ENCODE peak calls at places on chromosome 5, in six cellular contexts. One of them, this sample, is unnamed.

GRCh38 chr5:174518512-174518911 is 205.9 kb upstream of the MSX2 start:
- DNase-seq in activated naive CD4-positive, alpha-beta T cell treated with anti-CD3 and anti-CD28 coated beads for 36 hours: no peak
- DNase-seq in activated T-cell treated with anti-CD3 and anti-CD28 coated beads, Interleukin-2, amount 50 U/mL, for 72 hours: no peak
- DNase-seq in choroid plexus epithelial cell: no peak
- DNase-seq in stimulated activated CD4-positive, alpha-beta T cell treated with anti-CD3 and anti-CD28 coated beads, Interleukin-2, amount 100 ng/mL, for 48 hours: no peak
- DNase-seq in effector memory CD8-positive, alpha-beta T cell: no peak
- DNase-seq in this sample: no peak

GRCh38 chr5:128397878-128398277 is 140.2 kb downstream of the FBN2 start:
- DNase-seq in effector memory CD8-positive, alpha-beta T cell: no peak
- DNase-seq in stimulated activated CD4-positive, alpha-beta T cell treated with anti-CD3 and anti-CD28 coated beads, Interleukin-2, amount 100 ng/mL, for 48 hours: no peak
- DNase-seq in activated T-cell treated with anti-CD3 and anti-CD28 coated beads, Interleukin-2, amount 50 U/mL, for 72 hours: no peak
- DNase-seq in activated naive CD4-positive, alpha-beta T cell treated with anti-CD3 and anti-CD28 coated beads for 36 hours: no peak
- DNase-seq in choroid plexus epithelial cell: no peak
- DNase-seq in this sample: no peak

GRCh38 chr5:59588922-59589321 is 304.6 kb downstream of the PDE4D start:
- DNase-seq in effector memory CD8-positive, alpha-beta T cell: no peak
- DNase-seq in stimulated activated CD4-positive, alpha-beta T cell treated with anti-CD3 and anti-CD28 coated beads, Interleukin-2, amount 100 ng/mL, for 48 hours: no peak
- DNase-seq in activated naive CD4-positive, alpha-beta T cell treated with anti-CD3 and anti-CD28 coated beads for 36 hours: no peak
- DNase-seq in activated T-cell treated with anti-CD3 and anti-CD28 coated beads, Interleukin-2, amount 50 U/mL, for 72 hours: no peak
- DNase-seq in choroid plexus epithelial cell: peak
- DNase-seq in this sample: no peak

GRCh38 chr5:87949665-87950640 is 318.7 kb downstream of the TMEM161B start:
- DNase-seq in activated naive CD4-positive, alpha-beta T cell treated with anti-CD3 and anti-CD28 coated beads for 36 hours: no peak
- DNase-seq in activated T-cell treated with anti-CD3 and anti-CD28 coated beads, Interleukin-2, amount 50 U/mL, for 72 hours: no peak
- DNase-seq in choroid plexus epithelial cell: no peak
- DNase-seq in effector memory CD8-positive, alpha-beta T cell: no peak
- DNase-seq in stimulated activated CD4-positive, alpha-beta T cell treated with anti-CD3 and anti-CD28 coated beads, Interleukin-2, amount 100 ng/mL, for 48 hours: no peak
- DNase-seq in this sample: no peak

GRCh38 chr5:81904861-81905260 is 67.0 kb upstream of the ATG10 start:
- DNase-seq in choroid plexus epithelial cell: peak
- DNase-seq in activated T-cell treated with anti-CD3 and anti-CD28 coated beads, Interleukin-2, amount 50 U/mL, for 72 hours: no peak
- DNase-seq in effector memory CD8-positive, alpha-beta T cell: no peak
- DNase-seq in stimulated activated CD4-positive, alpha-beta T cell treated with anti-CD3 and anti-CD28 coated beads, Interleukin-2, amount 100 ng/mL, for 48 hours: no peak
- DNase-seq in activated naive CD4-positive, alpha-beta T cell treated with anti-CD3 and anti-CD28 coated beads for 36 hours: no peak
- DNase-seq in this sample: no peak

GRCh38 chr5:2750026-2750757 is 1.3 kb downstream of the IRX2 start:
- DNase-seq in choroid plexus epithelial cell: no peak
- DNase-seq in activated naive CD4-positive, alpha-beta T cell treated with anti-CD3 and anti-CD28 coated beads for 36 hours: no peak
- DNase-seq in activated T-cell treated with anti-CD3 and anti-CD28 coated beads, Interleukin-2, amount 50 U/mL, for 72 hours: no peak
- DNase-seq in effector memory CD8-positive, alpha-beta T cell: no peak
- DNase-seq in stimulated activated CD4-positive, alpha-beta T cell treated with anti-CD3 and anti-CD28 coated beads, Interleukin-2, amount 100 ng/mL, for 48 hours: no peak
- DNase-seq in this sample: no peak

GRCh38 chr5:6446626-6447309 is 1.9 kb upstream of the UBE2QL1 start:
- DNase-seq in activated T-cell treated with anti-CD3 and anti-CD28 coated beads, Interleukin-2, amount 50 U/mL, for 72 hours: no peak
- DNase-seq in choroid plexus epithelial cell: peak
- DNase-seq in activated naive CD4-positive, alpha-beta T cell treated with anti-CD3 and anti-CD28 coated beads for 36 hours: no peak
- DNase-seq in stimulated activated CD4-positive, alpha-beta T cell treated with anti-CD3 and anti-CD28 coated beads, Interleukin-2, amount 100 ng/mL, for 48 hours: no peak
- DNase-seq in effector memory CD8-positive, alpha-beta T cell: no peak
- DNase-seq in this sample: no peak

GRCh38 chr5:57871496-57871895 is 388.9 kb upstream of the ACTBL2 start:
- DNase-seq in effector memory CD8-positive, alpha-beta T cell: no peak
- DNase-seq in stimulated activated CD4-positive, alpha-beta T cell treated with anti-CD3 and anti-CD28 coated beads, Interleukin-2, amount 100 ng/mL, for 48 hours: no peak
- DNase-seq in activated T-cell treated with anti-CD3 and anti-CD28 coated beads, Interleukin-2, amount 50 U/mL, for 72 hours: no peak
- DNase-seq in choroid plexus epithelial cell: no peak
- DNase-seq in activated naive CD4-positive, alpha-beta T cell treated with anti-CD3 and anti-CD28 coated beads for 36 hours: no peak
- DNase-seq in this sample: no peak

GRCh38 chr5:138809391-138809790 is 56.2 kb downstream of the CTNNA1 start:
- DNase-seq in stimulated activated CD4-positive, alpha-beta T cell treated with anti-CD3 and anti-CD28 coated beads, Interleukin-2, amount 100 ng/mL, for 48 hours: no peak
- DNase-seq in choroid plexus epithelial cell: no peak
- DNase-seq in effector memory CD8-positive, alpha-beta T cell: no peak
- DNase-seq in activated naive CD4-positive, alpha-beta T cell treated with anti-CD3 and anti-CD28 coated beads for 36 hours: no peak
- DNase-seq in activated T-cell treated with anti-CD3 and anti-CD28 coated beads, Interleukin-2, amount 50 U/mL, for 72 hours: no peak
- DNase-seq in this sample: no peak

GRCh38 chr5:36662291-36662851 is 56.0 kb downstream of the SLC1A3 start:
- DNase-seq in choroid plexus epithelial cell: no peak
- DNase-seq in activated T-cell treated with anti-CD3 and anti-CD28 coated beads, Interleukin-2, amount 50 U/mL, for 72 hours: no peak
- DNase-seq in activated naive CD4-positive, alpha-beta T cell treated with anti-CD3 and anti-CD28 coated beads for 36 hours: no peak
- DNase-seq in stimulated activated CD4-positive, alpha-beta T cell treated with anti-CD3 and anti-CD28 coated beads, Interleukin-2, amount 100 ng/mL, for 48 hours: no peak
- DNase-seq in effector memory CD8-positive, alpha-beta T cell: no peak
- DNase-seq in this sample: no peak

GRCh38 chr5:1051366-1051720 is 42.7 kb downstream of the NKD2 start:
- DNase-seq in activated T-cell treated with anti-CD3 and anti-CD28 coated beads, Interleukin-2, amount 50 U/mL, for 72 hours: no peak
- DNase-seq in choroid plexus epithelial cell: no peak
- DNase-seq in stimulated activated CD4-positive, alpha-beta T cell treated with anti-CD3 and anti-CD28 coated beads, Interleukin-2, amount 100 ng/mL, for 48 hours: no peak
- DNase-seq in activated naive CD4-positive, alpha-beta T cell treated with anti-CD3 and anti-CD28 coated beads for 36 hours: no peak
- DNase-seq in effector memory CD8-positive, alpha-beta T cell: no peak
- DNase-seq in this sample: no peak

This sample was measured in NB4.